ENCODE peak calls at places on chromosomes 6 and 20, in five cellular contexts. One of them, this sample, is unnamed.

GRCh38 chr6:124869412-124869811 is 92.8 kb upstream of the RNF217 start:
- DNase-seq in tibial artery: no peak
- DNase-seq in NCI-H1105 treated with DMSO at 0.1 percent for 48 hours: no peak
- DNase-seq in NCI-H187 treated with DMSO at 0.1 percent for 48 hours: no peak
- DNase-seq in ovary: no peak
- DNase-seq in this sample: peak

GRCh38 chr6:41846666-41847237 is 48.4 kb downstream of the USP49 start:
- DNase-seq in NCI-H187 treated with DMSO at 0.1 percent for 48 hours: no peak
- DNase-seq in ovary: no peak
- DNase-seq in NCI-H1105 treated with DMSO at 0.1 percent for 48 hours: peak
- DNase-seq in tibial artery: no peak
- DNase-seq in this sample: peak

GRCh38 chr20:5933802-5934436 is 16.4 kb downstream of the TRMT6 start:
- DNase-seq in tibial artery: no peak
- DNase-seq in NCI-H187 treated with DMSO at 0.1 percent for 48 hours: no peak
- DNase-seq in ovary: no peak
- DNase-seq in NCI-H1105 treated with DMSO at 0.1 percent for 48 hours: peak
- DNase-seq in this sample: peak

GRCh38 chr6:18210707-18211106 is 53.6 kb downstream of the DEK start:
- DNase-seq in NCI-H187 treated with DMSO at 0.1 percent for 48 hours: no peak
- DNase-seq in tibial artery: no peak
- DNase-seq in ovary: no peak
- DNase-seq in NCI-H1105 treated with DMSO at 0.1 percent for 48 hours: no peak
- DNase-seq in this sample: no peak

GRCh38 chr20:19761853-19762252 is 3.8 kb downstream of the RIN2 start:
- DNase-seq in ovary: no peak
- DNase-seq in NCI-H1105 treated with DMSO at 0.1 percent for 48 hours: peak
- DNase-seq in tibial artery: no peak
- DNase-seq in NCI-H187 treated with DMSO at 0.1 percent for 48 hours: no peak
- DNase-seq in this sample: no peak

GRCh38 chr6:48917233-48917632 is 545.8 kb downstream of the MMUT start:
- DNase-seq in NCI-H187 treated with DMSO at 0.1 percent for 48 hours: no peak
- DNase-seq in NCI-H1105 treated with DMSO at 0.1 percent for 48 hours: no peak
- DNase-seq in ovary: no peak
- DNase-seq in tibial artery: no peak
- DNase-seq in this sample: no peak

GRCh38 chr6:47854996-47855395 is 73.2 kb downstream of the OPN5 start:
- DNase-seq in NCI-H1105 treated with DMSO at 0.1 percent for 48 hours: peak
- DNase-seq in ovary: no peak
- DNase-seq in NCI-H187 treated with DMSO at 0.1 percent for 48 hours: no peak
- DNase-seq in tibial artery: no peak
- DNase-seq in this sample: no peak

GRCh38 chr20:61346996-61347906 is 95.2 kb downstream of the CDH4 start:
- DNase-seq in NCI-H187 treated with DMSO at 0.1 percent for 48 hours: no peak
- DNase-seq in ovary: no peak
- DNase-seq in NCI-H1105 treated with DMSO at 0.1 percent for 48 hours: no peak
- DNase-seq in tibial artery: no peak
- DNase-seq in this sample: no peak

GRCh38 chr20:46255440-46256104 is 52.7 kb downstream of the CDH22 start:
- DNase-seq in ovary: peak
- DNase-seq in NCI-H1105 treated with DMSO at 0.1 percent for 48 hours: peak
- DNase-seq in tibial artery: peak
- DNase-seq in NCI-H187 treated with DMSO at 0.1 percent for 48 hours: peak
- DNase-seq in this sample: peak

GRCh38 chr20:61482901-61483300 is 230.8 kb downstream of the CDH4 start:
- DNase-seq in NCI-H1105 treated with DMSO at 0.1 percent for 48 hours: no peak
- DNase-seq in tibial artery: no peak
- DNase-seq in ovary: no peak
- DNase-seq in NCI-H187 treated with DMSO at 0.1 percent for 48 hours: no peak
- DNase-seq in this sample: no peak

GRCh38 chr6:7505196-7505699 is 36.2 kb upstream of the DSP start:
- DNase-seq in ovary: no peak
- DNase-seq in tibial artery: no peak
- DNase-seq in NCI-H187 treated with DMSO at 0.1 percent for 48 hours: peak
- DNase-seq in NCI-H1105 treated with DMSO at 0.1 percent for 48 hours: peak
- DNase-seq in this sample: no peak

GRCh38 chr6:34531580-34532201 is 24.4 kb downstream of the SPDEF start:
- DNase-seq in NCI-H1105 treated with DMSO at 0.1 percent for 48 hours: no peak
- DNase-seq in ovary: peak
- DNase-seq in NCI-H187 treated with DMSO at 0.1 percent for 48 hours: no peak
- DNase-seq in tibial artery: peak
- DNase-seq in this sample: peak

GRCh38 chr20:20568604-20569205 is 143.7 kb downstream of the RALGAPA2 start:
- DNase-seq in ovary: no peak
- DNase-seq in tibial artery: no peak
- DNase-seq in NCI-H187 treated with DMSO at 0.1 percent for 48 hours: no peak
- DNase-seq in NCI-H1105 treated with DMSO at 0.1 percent for 48 hours: peak
- DNase-seq in this sample: peak

GRCh38 chr6:27579973-27580372 is 107.1 kb upstream of the ZNF184 start:
- DNase-seq in tibial artery: no peak
- DNase-seq in ovary: no peak
- DNase-seq in NCI-H187 treated with DMSO at 0.1 percent for 48 hours: no peak
- DNase-seq in NCI-H1105 treated with DMSO at 0.1 percent for 48 hours: no peak
- DNase-seq in this sample: no peak

GRCh38 chr6:170128346-170128745 is 162.5 kb downstream of the DLL1 start:
- DNase-seq in ovary: no peak
- DNase-seq in NCI-H187 treated with DMSO at 0.1 percent for 48 hours: no peak
- DNase-seq in NCI-H1105 treated with DMSO at 0.1 percent for 48 hours: no peak
- DNase-seq in tibial artery: peak
- DNase-seq in this sample: no peak

GRCh38 chr6:10151144-10151915 is 263.5 kb downstream of the TFAP2A start:
- DNase-seq in NCI-H1105 treated with DMSO at 0.1 percent for 48 hours: peak
- DNase-seq in tibial artery: no peak
- DNase-seq in ovary: no peak
- DNase-seq in NCI-H187 treated with DMSO at 0.1 percent for 48 hours: no peak
- DNase-seq in this sample: no peak

GRCh38 chr6:147285087-147285855 is 81.1 kb downstream of the STXBP5 start:
- DNase-seq in NCI-H1105 treated with DMSO at 0.1 percent for 48 hours: peak
- DNase-seq in tibial artery: no peak
- DNase-seq in NCI-H187 treated with DMSO at 0.1 percent for 48 hours: no peak
- DNase-seq in ovary: no peak
- DNase-seq in this sample: peak

GRCh38 chr6:75235271-75235670 is 8.3 kb downstream of the COX7A2 start:
- DNase-seq in tibial artery: no peak
- DNase-seq in NCI-H1105 treated with DMSO at 0.1 percent for 48 hours: no peak
- DNase-seq in NCI-H187 treated with DMSO at 0.1 percent for 48 hours: no peak
- DNase-seq in ovary: no peak
- DNase-seq in this sample: no peak

GRCh38 chr6:52595000-52595795 is 18.3 kb upstream of the TRAM2 start:
- DNase-seq in ovary: no peak
- DNase-seq in NCI-H187 treated with DMSO at 0.1 percent for 48 hours: no peak
- DNase-seq in NCI-H1105 treated with DMSO at 0.1 percent for 48 hours: no peak
- DNase-seq in tibial artery: no peak
- DNase-seq in this sample: no peak

GRCh38 chr6:72651191-72651590 is 29.3 kb downstream of the KCNQ5 start:
- DNase-seq in ovary: no peak
- DNase-seq in NCI-H1105 treated with DMSO at 0.1 percent for 48 hours: no peak
- DNase-seq in NCI-H187 treated with DMSO at 0.1 percent for 48 hours: no peak
- DNase-seq in tibial artery: no peak
- DNase-seq in this sample: no peak

GRCh38 chr20:3727333-3728035 is 5.0 kb upstream of the HSPA12B start:
- DNase-seq in ovary: no peak
- DNase-seq in NCI-H187 treated with DMSO at 0.1 percent for 48 hours: no peak
- DNase-seq in tibial artery: no peak
- DNase-seq in NCI-H1105 treated with DMSO at 0.1 percent for 48 hours: no peak
- DNase-seq in this sample: no peak

GRCh38 chr20:4519530-4519929 is 202.2 kb upstream of the PRND start:
- DNase-seq in NCI-H1105 treated with DMSO at 0.1 percent for 48 hours: no peak
- DNase-seq in NCI-H187 treated with DMSO at 0.1 percent for 48 hours: no peak
- DNase-seq in ovary: no peak
- DNase-seq in tibial artery: no peak
- DNase-seq in this sample: peak

GRCh38 chr20:433300-433975 is 25.3 kb downstream of the RBCK1 start:
- DNase-seq in tibial artery: no peak
- DNase-seq in NCI-H187 treated with DMSO at 0.1 percent for 48 hours: no peak
- DNase-seq in ovary: no peak
- DNase-seq in NCI-H1105 treated with DMSO at 0.1 percent for 48 hours: no peak
- DNase-seq in this sample: no peak

GRCh38 chr6:96917098-96917497 is 7.4 kb upstream of the KLHL32 start:
- DNase-seq in NCI-H1105 treated with DMSO at 0.1 percent for 48 hours: no peak
- DNase-seq in NCI-H187 treated with DMSO at 0.1 percent for 48 hours: no peak
- DNase-seq in ovary: no peak
- DNase-seq in tibial artery: no peak
- DNase-seq in this sample: no peak

GRCh38 chr6:25504661-25505060 is 147.4 kb upstream of the SCGN start:
- DNase-seq in NCI-H1105 treated with DMSO at 0.1 percent for 48 hours: no peak
- DNase-seq in ovary: no peak
- DNase-seq in tibial artery: no peak
- DNase-seq in NCI-H187 treated with DMSO at 0.1 percent for 48 hours: no peak
- DNase-seq in this sample: no peak

GRCh38 chr6:64330694-64331309 is 695.2 kb downstream of the PHF3 start:
- DNase-seq in tibial artery: no peak
- DNase-seq in ovary: peak
- DNase-seq in NCI-H1105 treated with DMSO at 0.1 percent for 48 hours: peak
- DNase-seq in NCI-H187 treated with DMSO at 0.1 percent for 48 hours: no peak
- DNase-seq in this sample: peak

GRCh38 chr6:108597601-108598315 is 37.0 kb downstream of the FOXO3 start:
- DNase-seq in NCI-H1105 treated with DMSO at 0.1 percent for 48 hours: no peak
- DNase-seq in ovary: no peak
- DNase-seq in NCI-H187 treated with DMSO at 0.1 percent for 48 hours: no peak
- DNase-seq in tibial artery: no peak
- DNase-seq in this sample: peak

GRCh38 chr6:11919771-11920440 is 92.2 kb upstream of the HIVEP1 start:
- DNase-seq in tibial artery: no peak
- DNase-seq in NCI-H187 treated with DMSO at 0.1 percent for 48 hours: no peak
- DNase-seq in NCI-H1105 treated with DMSO at 0.1 percent for 48 hours: no peak
- DNase-seq in ovary: no peak
- DNase-seq in this sample: no peak

GRCh38 chr6:19929312-19929711 is 92.1 kb downstream of the ID4 start:
- DNase-seq in NCI-H1105 treated with DMSO at 0.1 percent for 48 hours: no peak
- DNase-seq in tibial artery: no peak
- DNase-seq in ovary: no peak
- DNase-seq in NCI-H187 treated with DMSO at 0.1 percent for 48 hours: no peak
- DNase-seq in this sample: no peak

This sample was measured in lung microvascular endothelial cell.